ENCODE peak calls at places on chromosome 7, in four cellular contexts. E, G, O and A are unnamed samples.

GRCh38 chr7:134618756-134619530 is 27.7 kb upstream of the BPGM start:
- DNase-seq in E (peak; percentile 84), G (no peak), O (no peak), A (no peak)

GRCh38 chr7:15729746-15730145 is 43.3 kb upstream of the MEOX2 start:
- DNase-seq in E (no peak), G (no peak), O (no peak), A (no peak)

GRCh38 chr7:36348256-36348655 is 41.4 kb upstream of the ANLN start:
- DNase-seq in E (peak; percentile 59), G (no peak), O (no peak), A (no peak)

GRCh38 chr7:1130021-1130990 is 29.7 kb downstream of the ZFAND2A start:
- DNase-seq in E (no peak), G (no peak), O (no peak), A (no peak)

GRCh38 chr7:55344840-55345239 is 20.3 kb upstream of the LANCL2 start:
- DNase-seq in E (no peak), G (peak; percentile 54), O (no peak), A (no peak)

GRCh38 chr7:19772858-19773337 is 519 bp downstream of the TMEM196 start:
- DNase-seq in E (peak; percentile 5), G (peak; percentile 78), O (peak; percentile 83), A (peak; percentile 85)

GRCh38 chr7:101066141-101066857 is 19.0 kb upstream of the TRIM56 start:
- DNase-seq in E (no peak), G (no peak), O (no peak), A (peak; percentile 6)

GRCh38 chr7:129271500-129272355 is 46.9 kb downstream of the AHCYL2 start:
- DNase-seq in E (peak; percentile 43), G (peak; percentile 55), O (peak; percentile 64), A (peak; percentile 84)

GRCh38 chr7:33998487-33998886 is 93.1 kb downstream of the BMPER start:
- DNase-seq in E (no peak), G (no peak), O (no peak), A (no peak)

GRCh38 chr7:148303295-148304013 is 287.1 kb upstream of the C7orf33 start:
- DNase-seq in E (no peak), G (no peak), O (no peak), A (peak; percentile 65)

GRCh38 chr7:11109659-11110058 is 136.0 kb downstream of the PHF14 start:
- DNase-seq in E (no peak), G (no peak), O (no peak), A (no peak)

GRCh38 chr7:927031-927671 is 27.3 kb downstream of the ADAP1 start:
- DNase-seq in E (no peak), G (no peak), O (peak; percentile 46), A (peak; percentile 53)

GRCh38 chr7:192035-192649 is at the start of gene FAM20C:
- DNase-seq in E (peak; percentile 79), G (peak; percentile 55), O (no peak), A (peak; percentile 61)

DNA sequence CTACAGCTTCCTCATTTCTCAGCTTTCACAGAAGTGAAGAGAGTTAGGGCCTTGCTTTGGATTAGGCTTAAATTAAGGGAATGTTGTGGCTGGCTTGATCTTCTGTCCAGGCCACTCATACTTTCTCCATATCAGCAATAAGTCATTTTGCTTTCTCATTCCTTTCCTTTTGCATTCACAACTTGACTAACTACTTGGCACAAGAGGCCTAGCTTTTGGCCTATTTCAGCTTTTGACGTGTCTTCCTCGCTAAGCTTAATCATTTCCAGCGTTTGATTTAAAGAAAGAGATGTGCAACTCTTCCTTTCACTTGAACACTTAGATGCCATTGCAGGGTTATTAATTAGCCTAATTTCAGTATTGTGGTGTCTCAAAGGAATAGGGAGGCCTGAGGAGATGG is 712.0 kb downstream of the INHBA start:
- DNase-seq in E (no peak), G (no peak), O (no peak), A (no peak)
- H4K5ac ChIP-seq in E (no peak overlapping the region), G (no peak overlapping the region), O (no peak overlapping the region), A (no peak overlapping the region)

DNA sequence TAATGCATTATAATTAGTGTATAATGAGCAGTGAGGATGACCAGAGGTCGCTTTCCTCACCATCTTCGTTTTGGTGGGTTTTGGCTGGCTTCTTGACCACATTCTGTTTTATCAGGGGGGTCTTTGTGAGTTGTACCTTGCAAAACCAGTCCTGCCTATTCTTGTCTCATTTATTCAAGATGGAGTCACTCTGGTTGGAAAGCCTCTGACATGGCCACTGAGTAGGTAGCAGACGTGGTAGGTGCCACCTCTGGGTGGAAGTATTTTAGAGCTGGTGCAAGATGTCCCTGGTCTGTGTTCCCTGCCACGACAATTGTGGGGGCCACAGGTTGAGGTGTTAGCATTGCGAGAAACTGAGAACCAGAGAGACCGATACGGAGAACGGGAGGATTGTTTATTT is 107.3 kb upstream of the SDK1 start:
- DNase-seq in E (no peak), G (no peak), O (no peak), A (no peak)
- H3K9ac ChIP-seq in E (no peak overlapping the region), G (no peak overlapping the region), O (peak overlapping the region; percentile 9), A (no peak overlapping the region)

DNA sequence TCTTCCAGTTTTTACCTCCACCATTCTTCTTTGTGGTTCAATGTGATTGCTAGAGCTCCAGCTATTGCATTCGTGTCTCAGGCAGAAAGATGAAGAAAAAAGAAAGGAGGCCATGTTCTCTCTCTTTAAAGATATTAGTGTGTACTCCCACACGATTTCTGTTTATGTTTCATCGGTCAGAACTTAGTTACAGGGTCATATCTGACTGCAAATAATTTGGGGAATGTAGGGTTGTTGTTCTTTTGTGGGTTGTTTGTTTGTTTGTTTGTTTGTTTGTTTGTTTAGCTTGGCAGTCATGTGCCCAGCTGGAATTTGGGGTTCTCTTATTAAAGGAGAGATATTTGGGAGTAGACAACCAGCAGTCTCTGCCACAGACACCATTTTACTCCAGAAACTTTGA is 53.6 kb upstream of the PIK3CG start:
- DNase-seq in E (no peak), G (no peak), O (no peak), A (no peak)
- H4K5ac ChIP-seq in E (no peak overlapping the region), G (no peak overlapping the region), O (no peak overlapping the region), A (no peak overlapping the region)

GRCh38 chr7:157220916-157221569 is 82.3 kb downstream of the UBE3C start:
- DNase-seq in E (no peak), G (no peak), O (no peak), A (no peak)
- H3K9ac ChIP-seq in E (no peak overlapping the region), G (no peak overlapping the region), O (no peak overlapping the region), A (no peak overlapping the region)

GRCh38 chr7:28299556-28299955 is 112.8 kb upstream of the CREB5 start:
- DNase-seq in E (no peak), G (no peak), O (no peak), A (no peak)

GRCh38 chr7:28296571-28297483 is 115.5 kb upstream of the CREB5 start:
- DNase-seq in E (peak; percentile 56), G (peak; percentile 68), O (peak; percentile 80), A (peak; percentile 82)

GRCh38 chr7:28297821-28298439 is 114.4 kb upstream of the CREB5 start:
- DNase-seq in E (no peak), G (no peak), O (no peak), A (no peak)

GRCh38 chr7:28300488-28300887 is 111.8 kb upstream of the CREB5 start:
- DNase-seq in E (no peak), G (no peak), O (no peak), A (no peak)

DNA sequence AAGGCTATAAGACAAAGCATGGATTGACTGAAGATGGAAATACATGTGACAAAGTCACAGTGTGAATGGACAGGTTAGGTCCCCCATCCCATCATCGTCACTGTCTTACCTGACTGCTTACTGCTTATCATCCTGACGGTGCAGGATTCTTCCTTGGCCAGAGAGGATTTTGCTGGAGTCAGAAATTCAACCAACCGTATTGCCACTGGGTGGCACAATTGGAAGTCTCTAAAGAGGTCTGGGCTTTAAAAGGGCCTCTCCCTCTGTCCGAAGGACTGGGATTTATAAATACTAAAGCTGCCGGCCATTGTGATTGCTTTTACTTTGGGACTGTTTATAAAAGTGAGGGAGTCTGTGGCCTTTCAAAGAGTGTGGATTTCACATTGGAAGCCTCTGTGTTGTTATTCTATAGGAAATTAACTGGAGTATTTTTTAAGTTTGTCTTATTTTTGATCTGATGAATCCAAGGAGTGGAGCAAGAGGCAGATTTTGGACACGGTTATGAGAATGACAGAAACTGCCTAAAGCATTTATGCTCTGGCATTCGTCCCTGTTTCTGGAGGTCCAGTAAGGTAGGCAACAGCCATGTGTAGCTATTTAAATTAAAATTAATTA is 113.3 kb upstream of the CREB5 start:
- DNase-seq in E (peak; percentile 78), G (peak; percentile 74), O (peak; percentile 59), A (peak; percentile 91)
- H4K5ac ChIP-seq in E (no peak overlapping the region), G (no peak overlapping the region), O (no peak overlapping the region), A (no peak overlapping the region)

GRCh38 chr7:41048771-41049170 is 654.1 kb downstream of the INHBA start:
- DNase-seq in E (no peak), G (no peak), O (peak; percentile 7), A (no peak)

GRCh38 chr7:41052736-41053135 is 650.2 kb downstream of the INHBA start:
- DNase-seq in E (no peak), G (no peak), O (peak; percentile 11), A (peak; percentile 86)

GRCh38 chr7:41053830-41054229 is 649.1 kb downstream of the INHBA start:
- DNase-seq in E (peak; percentile 87), G (no peak), O (no peak), A (no peak)

GRCh38 chr7:41051525-41051924 is 651.4 kb downstream of the INHBA start:
- DNase-seq in E (no peak), G (no peak), O (peak; percentile 44), A (no peak)

DNA sequence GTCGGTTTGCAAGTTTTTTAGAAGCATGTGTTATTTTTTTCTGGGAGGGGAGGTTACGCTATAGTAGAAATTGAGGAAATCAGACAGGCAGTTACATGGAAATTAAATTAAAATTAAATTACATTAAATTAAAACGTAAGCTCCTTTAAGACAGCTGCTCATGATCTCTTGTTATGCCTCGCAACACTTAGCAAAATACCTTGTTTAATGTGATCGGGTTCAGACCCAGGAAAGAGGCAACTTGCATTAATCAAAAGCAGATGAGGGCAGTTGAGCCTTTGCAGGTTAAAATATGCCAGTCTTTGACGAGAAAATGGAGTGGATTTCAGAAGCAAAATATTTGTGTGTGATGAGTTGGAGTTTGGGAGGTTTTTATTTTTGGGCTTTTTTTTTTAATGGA is 651.8 kb downstream of the INHBA start:
- DNase-seq in E (no peak), G (no peak), O (no peak), A (no peak)
- H3K9ac ChIP-seq in E (no peak overlapping the region), G (no peak overlapping the region), O (no peak overlapping the region), A (no peak overlapping the region)

DNA sequence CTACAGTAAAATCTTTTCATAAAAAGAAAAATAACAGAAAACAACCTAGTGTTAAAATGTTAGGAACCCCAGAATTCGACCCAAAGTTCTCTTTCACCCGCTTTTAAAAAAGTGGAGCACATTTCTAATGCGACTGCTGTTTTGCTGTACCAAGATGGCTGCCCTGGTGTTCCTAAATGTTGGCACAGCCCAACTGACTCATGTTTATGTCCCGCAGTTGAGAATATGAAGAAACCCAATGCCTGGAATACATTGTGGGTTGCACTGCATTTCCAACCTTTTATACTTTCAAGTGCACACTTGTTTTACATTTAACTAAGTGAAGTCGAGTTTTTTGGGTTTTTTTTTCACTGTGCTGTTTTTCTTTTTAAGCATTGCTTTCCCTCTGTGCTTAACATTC is 944 bp downstream of the STEAP1B start:
- DNase-seq in E (peak; percentile 21), G (no peak), O (no peak), A (no peak)
- H4K5ac ChIP-seq in E (no peak overlapping the region), G (no peak overlapping the region), O (no peak overlapping the region), A (no peak overlapping the region)

DNA sequence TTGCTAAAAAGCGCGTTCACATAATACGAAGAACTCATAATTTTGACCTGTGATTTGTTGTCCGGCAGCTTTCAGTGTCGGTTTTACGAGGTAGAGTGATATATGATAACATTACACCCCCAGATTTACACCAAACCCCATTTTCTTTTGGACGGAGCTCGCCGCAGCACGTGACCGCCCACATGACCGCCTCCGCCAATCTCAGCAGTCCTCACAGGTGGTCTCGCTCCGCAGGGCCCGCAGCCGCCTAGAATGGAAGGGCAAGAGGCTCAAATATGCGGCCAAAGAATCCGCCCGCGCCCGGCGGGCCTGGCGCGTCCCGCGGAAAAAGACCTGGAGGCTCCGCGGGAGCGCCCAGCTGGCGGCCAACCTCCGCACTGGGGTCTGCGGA is at the start of gene HOXA7:
- DNase-seq in E (peak; percentile 63), G (peak; percentile 80), O (peak; percentile 66), A (no peak)
- H3K9ac ChIP-seq in E (peak within 1 kb of the TSS; percentile 44), G (no peak within 1 kb of the TSS), O (no peak within 1 kb of the TSS), A (no peak within 1 kb of the TSS)